ENCODE peak calls at places on chromosomes 3 and 15, in four cellular contexts. F is SK-N-SH, L is K562, R is GM12878. A is an unnamed sample.

GRCh38 chr3:127964053-127964452 is 49.0 kb downstream of the KBTBD12 start:
- DNase-seq in F (no peak), L (no peak), R (no peak), A (no peak)

GRCh38 chr15:42107483-42107882 is 13.1 kb upstream of the PLA2G4D start:
- DNase-seq in F (no peak), R (no peak), L (no peak), A (no peak)

GRCh38 chr3:113277886-113278598 is 66.7 kb downstream of the BOC start:
- DNase-seq in F (no peak), L (no peak), R (no peak), A (no peak)

GRCh38 chr15:59528429-59528828 is 83.2 kb upstream of the GCNT3 start:
- DNase-seq in L (no peak), F (no peak), R (no peak), A (no peak)

GRCh38 chr3:125154800-125155269 is 57.7 kb downstream of the SLC12A8 start:
- DNase-seq in F (no peak), L (no peak), R (no peak), A (no peak)

GRCh38 chr3:116148881-116149530 is 296.3 kb downstream of the LSAMP start:
- DNase-seq in F (no peak), R (no peak), L (no peak), A (peak)

GRCh38 chr3:106341090-106341489 is 472.3 kb upstream of the CBLB start:
- DNase-seq in L (no peak), F (peak), R (no peak), A (no peak)

GRCh38 chr3:42191443-42191747 is 74.6 kb downstream of the CCK start:
- DNase-seq in L (no peak), F (no peak), R (no peak), A (no peak)

GRCh38 chr15:72801590-72802345 is 18.2 kb upstream of the ADPGK start:
- DNase-seq in F (no peak), R (no peak), L (no peak), A (no peak)

GRCh38 chr3:128378631-128379347 is 87.9 kb downstream of the DNAJB8 start:
- DNase-seq in R (no peak), F (no peak), L (no peak), A (no peak)

GRCh38 chr3:88963003-88963402 is 144.4 kb upstream of the EPHA3 start:
- DNase-seq in L (no peak), R (no peak), F (no peak), A (no peak)

GRCh38 chr3:88954853-88955252 is 152.6 kb upstream of the EPHA3 start:
- DNase-seq in F (no peak), L (no peak), R (no peak), A (no peak)

GRCh38 chr3:88957751-88958452 is 149.5 kb upstream of the EPHA3 start:
- DNase-seq in F (no peak), R (no peak), L (no peak), A (no peak)

GRCh38 chr3:88960019-88960418 is 147.4 kb upstream of the EPHA3 start:
- DNase-seq in F (no peak), L (no peak), R (no peak), A (no peak)
- TF ChIP-seq REST in F (no peak), L (no peak), R (no peak), A (no peak)

DNA sequence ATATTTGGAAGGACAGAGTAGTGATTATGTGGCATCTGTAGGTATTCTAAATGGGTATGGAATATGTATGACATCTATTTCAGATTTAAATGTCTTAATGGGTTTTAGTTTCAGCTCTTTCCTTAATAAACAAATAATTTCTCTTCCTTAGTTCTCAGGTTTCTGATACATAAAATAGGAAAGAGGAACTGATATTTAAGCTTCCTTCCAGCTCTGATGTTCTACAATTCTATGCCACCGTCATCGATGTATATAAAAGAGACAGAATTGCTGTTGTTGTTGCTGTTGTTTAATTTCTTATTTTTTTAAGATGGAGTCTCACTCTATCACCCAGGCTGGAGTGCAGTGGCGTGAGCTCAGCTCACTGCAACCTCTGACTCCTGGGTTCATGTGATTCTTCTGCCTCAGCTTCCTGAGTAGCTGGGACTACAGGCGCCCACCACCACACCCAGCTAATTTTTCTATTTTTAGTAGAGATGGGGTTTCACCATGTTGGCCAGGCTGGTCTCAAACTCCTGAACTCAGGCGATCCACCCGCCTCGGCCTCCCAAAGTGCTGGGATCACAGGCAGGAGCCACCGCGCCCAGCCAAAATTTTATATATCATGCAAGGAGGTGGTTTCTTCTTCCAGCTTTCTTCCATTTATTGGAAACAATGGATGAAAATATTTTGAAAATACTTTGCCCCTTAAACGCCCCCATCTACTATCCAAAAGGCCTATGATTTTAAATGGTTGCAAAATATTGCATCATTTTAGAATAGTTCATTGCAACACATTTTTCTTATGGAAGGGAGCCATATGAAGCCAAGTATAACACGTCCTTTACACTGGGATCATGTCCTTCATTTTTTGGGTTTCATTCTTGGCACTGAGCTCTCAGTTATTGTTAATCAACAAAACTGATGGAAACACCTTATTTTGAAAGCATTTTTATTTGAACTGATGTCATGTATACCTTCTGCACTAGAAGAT is 13.9 kb upstream of the C15orf61 start:
- DNase-seq in F (no peak), R (no peak), L (no peak), A (no peak)
- TF ChIP-seq TAF1 in F (no peak), R (no peak), L (no peak), A (no peak)

GRCh38 chr3:64216706-64217105 is 8.6 kb downstream of the PRICKLE2 start:
- DNase-seq in L (no peak), F (no peak), R (no peak), A (no peak)
- TF ChIP-seq REST in L (no peak), F (no peak), R (no peak), A (no peak)

DNA sequence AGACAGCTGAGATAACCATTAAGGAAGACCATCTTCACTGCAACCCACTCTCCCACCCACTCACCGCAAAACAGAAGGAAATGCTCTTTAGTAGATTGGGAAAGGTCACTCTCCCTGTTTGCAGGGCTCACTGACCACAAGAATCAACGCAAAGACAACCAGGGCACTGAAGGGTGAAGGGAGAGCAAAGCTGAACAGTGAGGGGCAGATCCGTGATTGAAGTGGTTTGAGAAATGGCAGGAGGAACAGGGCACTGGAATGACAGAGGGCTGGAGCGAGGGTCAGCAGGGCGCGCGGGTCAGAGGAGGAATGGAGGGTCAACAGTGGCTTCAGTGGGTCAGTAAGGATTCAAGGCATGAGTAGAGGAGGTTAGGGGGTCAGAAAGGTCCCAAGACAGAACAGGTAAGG is 505 bp downstream of the MESD start:
- DNase-seq in R (no peak), L (peak), F (no peak), A (no peak)
- TF ChIP-seq TAF1 in R (no peak), L (no peak), F (no peak), A (no peak)

A was measured in HepG2.